ENCODE peak calls at places on chromosome 6, in seven cellular contexts. One of them, this sample, is unnamed.
A peak's percentile ranks its signal among the peaks of the same experiment; 100 is the strongest.

GRCh38 chr6:16969699-16970695 is 131.9 kb upstream of the STMND1 start:
- DNase-seq in osteocyte: no peak
- DNase-seq in mucosa of gallbladder: no peak
- DNase-seq in GM20000: no peak
- DNase-seq in AG09309: no peak
- DNase-seq in IMR-90: no peak
- DNase-seq in effector CD4-positive, alpha-beta T cell: no peak
- DNase-seq in this sample: no peak

GRCh38 chr6:168089186-168090063 is 10.4 kb upstream of the FRMD1 start:
- DNase-seq in osteocyte: no peak
- DNase-seq in mucosa of gallbladder: no peak
- DNase-seq in GM20000: no peak
- DNase-seq in AG09309: no peak
- DNase-seq in IMR-90: no peak
- DNase-seq in effector CD4-positive, alpha-beta T cell: no peak
- DNase-seq in this sample: no peak

GRCh38 chr6:125944434-125944816 is 12.1 kb upstream of the HINT3 start:
- DNase-seq in osteocyte: no peak
- DNase-seq in mucosa of gallbladder: peak; percentile 76
- DNase-seq in GM20000: no peak
- DNase-seq in AG09309: no peak
- DNase-seq in IMR-90: peak; percentile 88
- DNase-seq in effector CD4-positive, alpha-beta T cell: no peak
- DNase-seq in this sample: no peak

GRCh38 chr6:148398244-148398643 is 55.6 kb downstream of the SASH1 start:
- DNase-seq in osteocyte: no peak
- DNase-seq in mucosa of gallbladder: no peak
- DNase-seq in GM20000: no peak
- DNase-seq in AG09309: no peak
- DNase-seq in IMR-90: no peak
- DNase-seq in effector CD4-positive, alpha-beta T cell: no peak
- DNase-seq in this sample: no peak

GRCh38 chr6:170456886-170457698 is 96.0 kb downstream of the PSMB1 start:
- DNase-seq in osteocyte: no peak
- DNase-seq in mucosa of gallbladder: no peak
- DNase-seq in GM20000: no peak
- DNase-seq in AG09309: no peak
- DNase-seq in IMR-90: no peak
- DNase-seq in effector CD4-positive, alpha-beta T cell: no peak
- DNase-seq in this sample: no peak

GRCh38 chr6:14799928-14800327 is 445.9 kb upstream of the JARID2 start:
- DNase-seq in osteocyte: no peak
- DNase-seq in mucosa of gallbladder: peak; percentile 81
- DNase-seq in GM20000: peak; percentile 39
- DNase-seq in AG09309: no peak
- DNase-seq in IMR-90: peak; percentile 81
- DNase-seq in effector CD4-positive, alpha-beta T cell: no peak
- DNase-seq in this sample: peak; percentile 66

GRCh38 chr6:99709062-99709461 is 102.4 kb downstream of the PRDM13 start:
- DNase-seq in osteocyte: no peak
- DNase-seq in mucosa of gallbladder: no peak
- DNase-seq in GM20000: no peak
- DNase-seq in AG09309: no peak
- DNase-seq in IMR-90: no peak
- DNase-seq in effector CD4-positive, alpha-beta T cell: no peak
- DNase-seq in this sample: no peak

GRCh38 chr6:119234457-119234856 is 115.1 kb downstream of the MAN1A1 start:
- DNase-seq in osteocyte: no peak
- DNase-seq in mucosa of gallbladder: no peak
- DNase-seq in GM20000: no peak
- DNase-seq in AG09309: no peak
- DNase-seq in IMR-90: no peak
- DNase-seq in effector CD4-positive, alpha-beta T cell: no peak
- DNase-seq in this sample: no peak

GRCh38 chr6:6866656-6867390 is 240.9 kb upstream of the RREB1 start:
- DNase-seq in osteocyte: no peak
- DNase-seq in mucosa of gallbladder: no peak
- DNase-seq in GM20000: no peak
- DNase-seq in AG09309: no peak
- DNase-seq in IMR-90: no peak
- DNase-seq in effector CD4-positive, alpha-beta T cell: no peak
- DNase-seq in this sample: no peak

GRCh38 chr6:139338845-139339244 is 35.6 kb downstream of the CITED2 start:
- DNase-seq in osteocyte: no peak
- DNase-seq in mucosa of gallbladder: no peak
- DNase-seq in GM20000: no peak
- DNase-seq in AG09309: peak; percentile 70
- DNase-seq in IMR-90: peak; percentile 58
- DNase-seq in effector CD4-positive, alpha-beta T cell: no peak
- DNase-seq in this sample: no peak

GRCh38 chr6:87828044-87828443 is 126.0 kb upstream of the AKIRIN2 start:
- DNase-seq in osteocyte: no peak
- DNase-seq in mucosa of gallbladder: no peak
- DNase-seq in GM20000: no peak
- DNase-seq in AG09309: no peak
- DNase-seq in IMR-90: no peak
- DNase-seq in effector CD4-positive, alpha-beta T cell: no peak
- DNase-seq in this sample: no peak

GRCh38 chr6:97110626-97111025 is 172.4 kb downstream of the MMS22L start:
- DNase-seq in osteocyte: no peak
- DNase-seq in mucosa of gallbladder: no peak
- DNase-seq in GM20000: no peak
- DNase-seq in AG09309: no peak
- DNase-seq in IMR-90: no peak
- DNase-seq in effector CD4-positive, alpha-beta T cell: no peak
- DNase-seq in this sample: no peak

GRCh38 chr6:19070520-19070919 is 683.4 kb downstream of the RNF144B start:
- DNase-seq in osteocyte: no peak
- DNase-seq in mucosa of gallbladder: no peak
- DNase-seq in GM20000: no peak
- DNase-seq in AG09309: no peak
- DNase-seq in IMR-90: no peak
- DNase-seq in effector CD4-positive, alpha-beta T cell: no peak
- DNase-seq in this sample: no peak

GRCh38 chr6:149140137-149140909 is 177.2 kb upstream of the TAB2 start:
- DNase-seq in osteocyte: no peak
- DNase-seq in mucosa of gallbladder: no peak
- DNase-seq in GM20000: peak; percentile 35
- DNase-seq in AG09309: no peak
- DNase-seq in IMR-90: no peak
- DNase-seq in effector CD4-positive, alpha-beta T cell: peak; percentile 63
- DNase-seq in this sample: no peak

GRCh38 chr6:159168536-159169192 is 536 bp upstream of the FNDC1 start:
- DNase-seq in osteocyte: no peak
- DNase-seq in mucosa of gallbladder: no peak
- DNase-seq in GM20000: no peak
- DNase-seq in AG09309: no peak
- DNase-seq in IMR-90: peak; percentile 5
- DNase-seq in effector CD4-positive, alpha-beta T cell: no peak
- DNase-seq in this sample: peak; percentile 33

GRCh38 chr6:41607036-41607435 is 31.2 kb upstream of the MDFI start:
- DNase-seq in osteocyte: no peak
- DNase-seq in mucosa of gallbladder: no peak
- DNase-seq in GM20000: no peak
- DNase-seq in AG09309: no peak
- DNase-seq in IMR-90: no peak
- DNase-seq in effector CD4-positive, alpha-beta T cell: no peak
- DNase-seq in this sample: no peak

GRCh38 chr6:45617441-45617840 is 239.7 kb upstream of the SUPT3H start:
- DNase-seq in osteocyte: no peak
- DNase-seq in mucosa of gallbladder: no peak
- DNase-seq in GM20000: no peak
- DNase-seq in AG09309: no peak
- DNase-seq in IMR-90: peak; percentile 19
- DNase-seq in effector CD4-positive, alpha-beta T cell: no peak
- DNase-seq in this sample: no peak

GRCh38 chr6:149248688-149249369 is 68.7 kb upstream of the TAB2 start:
- DNase-seq in osteocyte: no peak
- DNase-seq in mucosa of gallbladder: no peak
- DNase-seq in GM20000: no peak
- DNase-seq in AG09309: no peak
- DNase-seq in IMR-90: no peak
- DNase-seq in effector CD4-positive, alpha-beta T cell: no peak
- DNase-seq in this sample: no peak

GRCh38 chr6:12371641-12372146 is 81.5 kb downstream of the EDN1 start:
- DNase-seq in osteocyte: no peak
- DNase-seq in mucosa of gallbladder: peak; percentile 15
- DNase-seq in GM20000: no peak
- DNase-seq in AG09309: no peak
- DNase-seq in IMR-90: peak; percentile 44
- DNase-seq in effector CD4-positive, alpha-beta T cell: no peak
- DNase-seq in this sample: no peak

GRCh38 chr6:26270121-26270861 is 94.7 kb upstream of the BTN3A2 start:
- DNase-seq in osteocyte: no peak
- DNase-seq in mucosa of gallbladder: no peak
- DNase-seq in GM20000: no peak
- DNase-seq in AG09309: no peak
- DNase-seq in IMR-90: no peak
- DNase-seq in effector CD4-positive, alpha-beta T cell: no peak
- DNase-seq in this sample: no peak

GRCh38 chr6:139881728-139882211 is 507.3 kb upstream of the CITED2 start:
- DNase-seq in osteocyte: no peak
- DNase-seq in mucosa of gallbladder: peak; percentile 48
- DNase-seq in GM20000: peak; percentile 25
- DNase-seq in AG09309: no peak
- DNase-seq in IMR-90: peak; percentile 53
- DNase-seq in effector CD4-positive, alpha-beta T cell: no peak
- DNase-seq in this sample: peak; percentile 50

GRCh38 chr6:31559958-31560696 is 12.0 kb upstream of the LTA start:
- DNase-seq in osteocyte: no peak
- DNase-seq in mucosa of gallbladder: peak; percentile 37
- DNase-seq in GM20000: peak; percentile 71
- DNase-seq in AG09309: no peak
- DNase-seq in IMR-90: peak; percentile 52
- DNase-seq in effector CD4-positive, alpha-beta T cell: no peak
- DNase-seq in this sample: no peak

GRCh38 chr6:38302081-38302480 is 337.6 kb downstream of the BTBD9 start:
- DNase-seq in osteocyte: no peak
- DNase-seq in mucosa of gallbladder: no peak
- DNase-seq in GM20000: no peak
- DNase-seq in AG09309: no peak
- DNase-seq in IMR-90: peak; percentile 58
- DNase-seq in effector CD4-positive, alpha-beta T cell: no peak
- DNase-seq in this sample: no peak

GRCh38 chr6:14705841-14706377 is 540.0 kb upstream of the JARID2 start:
- DNase-seq in osteocyte: no peak
- DNase-seq in mucosa of gallbladder: no peak
- DNase-seq in GM20000: no peak
- DNase-seq in AG09309: no peak
- DNase-seq in IMR-90: no peak
- DNase-seq in effector CD4-positive, alpha-beta T cell: no peak
- DNase-seq in this sample: no peak

GRCh38 chr6:19452495-19452894 is 384.7 kb upstream of the ID4 start:
- DNase-seq in osteocyte: no peak
- DNase-seq in mucosa of gallbladder: no peak
- DNase-seq in GM20000: no peak
- DNase-seq in AG09309: no peak
- DNase-seq in IMR-90: no peak
- DNase-seq in effector CD4-positive, alpha-beta T cell: no peak
- DNase-seq in this sample: peak; percentile 34

GRCh38 chr6:25166955-25167753 is 112.0 kb upstream of the CARMIL1 start:
- DNase-seq in osteocyte: no peak
- DNase-seq in mucosa of gallbladder: no peak
- DNase-seq in GM20000: no peak
- DNase-seq in AG09309: no peak
- DNase-seq in IMR-90: no peak
- DNase-seq in effector CD4-positive, alpha-beta T cell: no peak
- DNase-seq in this sample: no peak

This sample was measured in D341Med.